ENCODE peak calls at places on chromosomes 16 and 17, in six cellular contexts. One of them, this sample, is unnamed.

GRCh38 chr16:49696414-49697101 is 159.4 kb downstream of the ZNF423 start:
- DNase-seq in thyroid gland: no peak
- DNase-seq in uterus: no peak
- DNase-seq in NB4: no peak
- DNase-seq in testis: no peak
- DNase-seq in HCT116: no peak
- DNase-seq in this sample: no peak

GRCh38 chr16:48132696-48133095 is 23.1 kb downstream of the ABCC12 start:
- DNase-seq in thyroid gland: no peak
- DNase-seq in testis: no peak
- DNase-seq in HCT116: no peak
- DNase-seq in NB4: no peak
- DNase-seq in uterus: no peak
- DNase-seq in this sample: no peak

GRCh38 chr16:85366031-85366763 is 246.9 kb upstream of the GSE1 start:
- DNase-seq in uterus: no peak
- DNase-seq in thyroid gland: no peak
- DNase-seq in NB4: no peak
- DNase-seq in testis: no peak
- DNase-seq in HCT116: no peak
- DNase-seq in this sample: no peak

GRCh38 chr17:64063766-64064224 is 43.4 kb upstream of the ICAM2 start:
- DNase-seq in thyroid gland: peak
- DNase-seq in NB4: peak
- DNase-seq in HCT116: no peak
- DNase-seq in uterus: peak
- DNase-seq in testis: no peak
- DNase-seq in this sample: peak

GRCh38 chr17:49552070-49552751 is 23.5 kb upstream of the NXPH3 start:
- DNase-seq in NB4: no peak
- DNase-seq in testis: no peak
- DNase-seq in HCT116: no peak
- DNase-seq in uterus: no peak
- DNase-seq in thyroid gland: no peak
- DNase-seq in this sample: no peak

GRCh38 chr16:87701505-87701921 is 64.3 kb downstream of the KLHDC4 start:
- DNase-seq in thyroid gland: no peak
- DNase-seq in HCT116: no peak
- DNase-seq in NB4: peak
- DNase-seq in testis: no peak
- DNase-seq in uterus: no peak
- DNase-seq in this sample: no peak

GRCh38 chr17:38674013-38674748 is 576 bp downstream of the EPOP start:
- DNase-seq in HCT116: no peak
- DNase-seq in thyroid gland: no peak
- DNase-seq in NB4: peak
- DNase-seq in testis: no peak
- DNase-seq in uterus: peak
- DNase-seq in this sample: peak

GRCh38 chr17:27551701-27552466 is 79.1 kb upstream of the LGALS9 start:
- DNase-seq in HCT116: peak
- DNase-seq in testis: no peak
- DNase-seq in NB4: no peak
- DNase-seq in uterus: no peak
- DNase-seq in thyroid gland: no peak
- DNase-seq in this sample: no peak

GRCh38 chr17:75011788-75012319 is 616 bp upstream of the MRPL58 start:
- DNase-seq in uterus: peak
- DNase-seq in HCT116: no peak
- DNase-seq in testis: peak
- DNase-seq in NB4: no peak
- DNase-seq in thyroid gland: peak
- DNase-seq in this sample: peak

GRCh38 chr16:85369741-85370528 is 243.2 kb upstream of the GSE1 start:
- DNase-seq in NB4: peak
- DNase-seq in HCT116: no peak
- DNase-seq in uterus: peak
- DNase-seq in thyroid gland: peak
- DNase-seq in testis: peak
- DNase-seq in this sample: peak

GRCh38 chr16:57619133-57619605 is 9.3 kb upstream of the ADGRG1 start:
- DNase-seq in NB4: no peak
- DNase-seq in testis: no peak
- DNase-seq in HCT116: no peak
- DNase-seq in thyroid gland: no peak
- DNase-seq in uterus: no peak
- DNase-seq in this sample: peak

GRCh38 chr16:57621521-57622268 is 6.7 kb upstream of the ADGRG1 start:
- DNase-seq in NB4: no peak
- DNase-seq in uterus: no peak
- DNase-seq in HCT116: no peak
- DNase-seq in testis: no peak
- DNase-seq in thyroid gland: peak
- DNase-seq in this sample: no peak

GRCh38 chr16:57618306-57619132 is 9.9 kb upstream of the ADGRG1 start:
- DNase-seq in NB4: no peak
- DNase-seq in thyroid gland: peak
- DNase-seq in testis: no peak
- DNase-seq in uterus: no peak
- DNase-seq in HCT116: no peak
- DNase-seq in this sample: peak

GRCh38 chr16:57620316-57621231 is 7.9 kb upstream of the ADGRG1 start:
- DNase-seq in NB4: no peak
- DNase-seq in HCT116: no peak
- DNase-seq in thyroid gland: peak
- DNase-seq in testis: no peak
- DNase-seq in uterus: peak
- DNase-seq in this sample: peak

DNA sequence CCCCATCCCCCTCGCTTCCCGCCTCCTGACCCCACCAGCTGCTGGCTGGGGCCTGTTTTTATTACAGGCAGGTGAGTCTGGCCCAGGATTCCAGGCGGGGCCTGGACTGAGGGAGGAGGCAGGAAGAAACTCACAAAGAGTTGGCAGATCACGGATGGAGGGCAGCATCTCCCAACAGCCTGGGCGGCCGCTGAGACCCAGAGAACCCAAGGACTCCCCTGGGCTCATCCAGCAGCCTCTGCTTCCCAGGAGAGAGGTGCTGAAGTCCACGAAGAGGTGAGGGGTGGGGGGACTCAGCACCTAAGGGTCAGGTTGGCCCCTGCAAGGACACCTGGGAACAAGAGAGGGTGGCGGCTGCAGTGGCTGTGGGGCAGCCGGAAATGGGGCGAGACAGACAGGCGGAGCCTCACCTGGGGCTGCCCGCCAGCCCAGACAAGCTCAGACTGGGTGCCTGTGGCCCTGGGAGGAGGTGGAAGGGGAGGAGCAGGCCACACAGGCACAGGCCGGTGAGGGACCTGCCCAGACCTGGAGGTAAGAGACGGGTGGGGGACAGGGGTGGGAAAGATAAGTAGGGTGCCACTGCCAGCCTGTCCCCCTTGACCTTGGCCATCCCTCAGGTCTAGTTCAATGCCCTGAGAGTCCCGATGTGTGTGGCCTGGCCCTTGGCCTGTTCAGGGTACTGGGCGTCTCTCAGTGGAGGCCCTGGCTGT is 8.7 kb upstream of the ADGRG1 start:
- DNase-seq in NB4: no peak
- DNase-seq in thyroid gland: peak
- DNase-seq in testis: no peak
- DNase-seq in uterus: peak
- DNase-seq in HCT116: no peak
- DNase-seq in this sample: peak
- TF ChIP-seq POLR2A in NB4: no peak
- TF ChIP-seq POLR2A in thyroid gland: peak
- TF ChIP-seq POLR2A in testis: no peak
- TF ChIP-seq POLR2A in uterus: no peak
- TF ChIP-seq POLR2A in HCT116: no peak
- TF ChIP-seq POLR2A in this sample: no peak

GRCh38 chr16:12392585-12393089 is 411.1 kb downstream of the CPPED1 start:
- DNase-seq in HCT116: no peak
- DNase-seq in testis: peak
- DNase-seq in thyroid gland: peak
- DNase-seq in uterus: peak
- DNase-seq in NB4: no peak
- DNase-seq in this sample: no peak

GRCh38 chr16:12390644-12391043 is 413.0 kb downstream of the CPPED1 start:
- DNase-seq in HCT116: no peak
- DNase-seq in thyroid gland: no peak
- DNase-seq in uterus: no peak
- DNase-seq in testis: no peak
- DNase-seq in NB4: no peak
- DNase-seq in this sample: no peak

GRCh38 chr16:12391974-12392373 is 411.7 kb downstream of the CPPED1 start:
- DNase-seq in NB4: no peak
- DNase-seq in uterus: no peak
- DNase-seq in testis: no peak
- DNase-seq in thyroid gland: no peak
- DNase-seq in HCT116: no peak
- DNase-seq in this sample: no peak

GRCh38 chr16:12395266-12395665 is 408.4 kb downstream of the CPPED1 start:
- DNase-seq in HCT116: no peak
- DNase-seq in uterus: no peak
- DNase-seq in NB4: no peak
- DNase-seq in testis: no peak
- DNase-seq in thyroid gland: no peak
- DNase-seq in this sample: no peak

GRCh38 chr16:12393208-12393607 is 410.5 kb downstream of the CPPED1 start:
- DNase-seq in thyroid gland: no peak
- DNase-seq in HCT116: no peak
- DNase-seq in NB4: no peak
- DNase-seq in uterus: no peak
- DNase-seq in testis: no peak
- DNase-seq in this sample: no peak
- TF ChIP-seq POLR2A in thyroid gland: no peak
- TF ChIP-seq POLR2A in HCT116: no peak
- TF ChIP-seq POLR2A in NB4: no peak
- TF ChIP-seq POLR2A in uterus: no peak
- TF ChIP-seq POLR2A in testis: no peak
- TF ChIP-seq POLR2A in this sample: no peak

DNA sequence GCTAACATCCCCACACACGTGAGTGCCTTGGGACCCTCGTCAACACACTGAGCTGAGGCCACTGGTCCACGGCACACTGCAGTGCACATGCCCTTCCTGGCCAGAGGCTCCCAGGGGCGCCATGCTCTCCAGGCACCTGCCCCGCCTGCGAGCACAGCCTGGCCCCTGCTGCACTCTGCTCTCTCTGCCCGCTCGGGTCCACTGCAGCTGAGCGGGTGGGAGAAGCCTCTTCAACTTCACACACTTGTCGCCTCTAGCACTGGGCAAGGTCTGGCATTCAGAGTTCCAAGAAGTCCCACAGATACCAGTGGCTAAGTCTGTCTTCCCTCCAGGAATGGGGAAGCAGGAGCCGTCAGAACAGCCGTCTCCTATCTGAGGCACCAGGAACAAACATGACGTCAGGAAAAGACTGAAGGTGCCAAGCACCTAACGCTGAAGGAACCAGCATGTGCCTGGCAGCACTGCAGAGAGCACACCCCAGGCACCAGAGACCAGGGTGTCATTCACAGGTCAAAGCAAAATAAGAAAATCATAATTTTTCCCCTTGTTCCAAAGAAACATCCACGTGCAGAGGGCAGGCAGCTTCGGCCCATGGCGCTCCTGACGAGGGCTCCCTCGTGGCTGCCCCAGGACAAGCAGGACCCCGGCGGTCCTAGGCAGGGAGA is 82.9 kb downstream of the ZNF778 start:
- DNase-seq in testis: peak
- DNase-seq in uterus: no peak
- DNase-seq in NB4: no peak
- DNase-seq in HCT116: no peak
- DNase-seq in thyroid gland: no peak
- DNase-seq in this sample: peak
- TF ChIP-seq POLR2A in testis: no peak
- TF ChIP-seq POLR2A in uterus: no peak
- TF ChIP-seq POLR2A in NB4: no peak
- TF ChIP-seq POLR2A in HCT116: no peak
- TF ChIP-seq POLR2A in thyroid gland: no peak
- TF ChIP-seq POLR2A in this sample: no peak

GRCh38 chr16:21301168-21301894 is 23.2 kb upstream of the CRYM start:
- DNase-seq in testis: peak
- DNase-seq in thyroid gland: peak
- DNase-seq in HCT116: peak
- DNase-seq in NB4: peak
- DNase-seq in uterus: peak
- DNase-seq in this sample: peak
- TF ChIP-seq POLR2A in testis: no peak
- TF ChIP-seq POLR2A in thyroid gland: peak
- TF ChIP-seq POLR2A in HCT116: peak
- TF ChIP-seq POLR2A in NB4: peak
- TF ChIP-seq POLR2A in uterus: peak
- TF ChIP-seq POLR2A in this sample: no peak

GRCh38 chr17:42311240-42312034 is 23.1 kb downstream of the STAT5A start:
- DNase-seq in HCT116: no peak
- DNase-seq in NB4: peak
- DNase-seq in uterus: peak
- DNase-seq in testis: peak
- DNase-seq in thyroid gland: peak
- DNase-seq in this sample: peak

GRCh38 chr17:42313773-42314566 is 25.7 kb downstream of the STAT5A start:
- DNase-seq in testis: no peak
- DNase-seq in HCT116: no peak
- DNase-seq in uterus: no peak
- DNase-seq in thyroid gland: no peak
- DNase-seq in NB4: peak
- DNase-seq in this sample: no peak

GRCh38 chr17:42312035-42312284 is 23.7 kb downstream of the STAT5A start:
- DNase-seq in testis: no peak
- DNase-seq in HCT116: no peak
- DNase-seq in NB4: no peak
- DNase-seq in thyroid gland: no peak
- DNase-seq in uterus: no peak
- DNase-seq in this sample: no peak

GRCh38 chr17:42313389-42313772 is 25.1 kb downstream of the STAT5A start:
- DNase-seq in NB4: no peak
- DNase-seq in HCT116: no peak
- DNase-seq in testis: no peak
- DNase-seq in thyroid gland: no peak
- DNase-seq in uterus: no peak
- DNase-seq in this sample: no peak

DNA sequence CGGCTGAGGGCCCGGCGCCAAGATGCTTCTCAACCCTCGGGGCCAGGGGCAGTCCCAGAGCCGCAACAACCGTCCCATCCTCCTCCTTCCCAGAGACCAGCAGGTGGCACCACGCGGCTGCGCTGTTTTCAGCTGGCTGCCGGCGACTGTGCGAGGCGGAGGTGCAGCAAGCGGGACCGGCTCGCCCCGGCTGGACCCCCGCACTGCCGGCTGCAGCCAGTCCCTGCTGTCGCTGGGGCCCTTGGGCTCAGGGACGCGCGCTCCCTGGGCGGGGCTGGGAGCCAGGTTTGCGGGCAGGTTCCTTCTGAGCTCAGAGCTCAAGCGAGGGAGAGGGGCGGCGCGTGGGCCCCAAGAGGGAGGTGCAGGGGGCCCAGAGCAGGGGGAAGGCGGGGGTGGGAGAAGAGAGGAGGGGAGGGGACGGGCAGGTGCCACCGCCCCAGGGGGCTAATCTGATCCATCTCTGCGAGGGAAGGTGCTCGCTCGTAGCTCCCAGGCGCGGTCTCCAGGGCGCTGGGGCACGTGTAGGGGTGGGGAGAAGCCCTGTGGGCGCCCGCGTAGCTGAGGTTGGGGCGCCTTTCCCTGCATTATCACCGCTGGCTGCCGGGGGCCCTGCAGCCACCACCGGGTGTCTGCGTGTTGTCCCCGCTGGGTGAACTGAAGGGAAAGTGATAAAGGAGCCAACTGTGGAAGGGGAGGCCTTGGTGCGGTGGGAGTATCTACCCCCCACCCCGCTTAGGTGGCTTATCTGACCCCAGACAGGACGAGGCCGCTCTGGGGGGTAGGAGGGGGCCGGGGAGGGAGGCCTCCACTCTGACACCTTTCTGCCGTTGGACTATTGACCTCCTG is 24.2 kb downstream of the STAT5A start:
- DNase-seq in uterus: peak
- DNase-seq in HCT116: no peak
- DNase-seq in NB4: peak
- DNase-seq in thyroid gland: peak
- DNase-seq in testis: peak
- DNase-seq in this sample: peak
- TF ChIP-seq POLR2A in uterus: no peak
- TF ChIP-seq POLR2A in HCT116: no peak
- TF ChIP-seq POLR2A in NB4: no peak
- TF ChIP-seq POLR2A in thyroid gland: peak
- TF ChIP-seq POLR2A in testis: no peak
- TF ChIP-seq POLR2A in this sample: no peak